ENCODE peak calls at places on chromosomes 11 and 22, in four cellular contexts. One of them, this sample, is unnamed.

GRCh38 chr11:18761741-18762140 is 29.9 kb downstream of the PTPN5 start:
- DNase-seq in progenitor cell of endocrine pancreas: no peak
- DNase-seq in cardiac muscle cell: no peak
- DNase-seq in SK-N-SH: no peak
- DNase-seq in this sample: no peak

GRCh38 chr22:41442240-41442792 is 4.3 kb downstream of the TOB2 start:
- DNase-seq in SK-N-SH: no peak
- DNase-seq in cardiac muscle cell: no peak
- DNase-seq in progenitor cell of endocrine pancreas: no peak
- DNase-seq in this sample: no peak

GRCh38 chr11:30295178-30295885 is 27.6 kb upstream of the ARL14EP start:
- DNase-seq in cardiac muscle cell: no peak
- DNase-seq in progenitor cell of endocrine pancreas: no peak
- DNase-seq in SK-N-SH: no peak
- DNase-seq in this sample: no peak

GRCh38 chr11:100865443-100865842 is 178.4 kb downstream of the ARHGAP42 start:
- DNase-seq in progenitor cell of endocrine pancreas: no peak
- DNase-seq in cardiac muscle cell: no peak
- DNase-seq in SK-N-SH: no peak
- DNase-seq in this sample: no peak

GRCh38 chr22:31628969-31629723 is 32.9 kb downstream of the PISD start:
- DNase-seq in SK-N-SH: no peak
- DNase-seq in cardiac muscle cell: no peak
- DNase-seq in progenitor cell of endocrine pancreas: no peak
- DNase-seq in this sample: no peak

GRCh38 chr11:66715346-66716085 is 13.5 kb downstream of the SPTBN2 start:
- DNase-seq in progenitor cell of endocrine pancreas: no peak
- DNase-seq in SK-N-SH: no peak
- DNase-seq in cardiac muscle cell: no peak
- DNase-seq in this sample: no peak

GRCh38 chr11:119015054-119015611 is 3.0 kb downstream of the RPS25 start:
- DNase-seq in progenitor cell of endocrine pancreas: no peak
- DNase-seq in SK-N-SH: no peak
- DNase-seq in cardiac muscle cell: no peak
- DNase-seq in this sample: no peak

GRCh38 chr11:61028135-61028729 is 56.8 kb downstream of the CD6 start:
- DNase-seq in SK-N-SH: no peak
- DNase-seq in cardiac muscle cell: no peak
- DNase-seq in progenitor cell of endocrine pancreas: no peak
- DNase-seq in this sample: no peak

GRCh38 chr11:102192349-102193066 is 82.3 kb downstream of the YAP1 start:
- DNase-seq in SK-N-SH: no peak
- DNase-seq in cardiac muscle cell: peak
- DNase-seq in progenitor cell of endocrine pancreas: no peak
- DNase-seq in this sample: no peak

GRCh38 chr22:38443675-38444521 is 11.1 kb downstream of the KCNJ4 start:
- DNase-seq in cardiac muscle cell: no peak
- DNase-seq in progenitor cell of endocrine pancreas: no peak
- DNase-seq in SK-N-SH: no peak
- DNase-seq in this sample: no peak

GRCh38 chr11:114026355-114026754 is 33.2 kb upstream of the ZBTB16 start:
- DNase-seq in cardiac muscle cell: peak
- DNase-seq in SK-N-SH: no peak
- DNase-seq in progenitor cell of endocrine pancreas: no peak
- DNase-seq in this sample: no peak

GRCh38 chr22:35543702-35544101 is 3.1 kb downstream of the RASD2 start:
- DNase-seq in SK-N-SH: no peak
- DNase-seq in progenitor cell of endocrine pancreas: no peak
- DNase-seq in cardiac muscle cell: no peak
- DNase-seq in this sample: no peak

GRCh38 chr11:9758676-9759518 is 95.0 kb downstream of the SWAP70 start:
- DNase-seq in cardiac muscle cell: peak
- DNase-seq in SK-N-SH: peak
- DNase-seq in progenitor cell of endocrine pancreas: peak
- DNase-seq in this sample: peak

GRCh38 chr11:9759519-9760179 is 95.8 kb downstream of the SWAP70 start:
- DNase-seq in progenitor cell of endocrine pancreas: no peak
- DNase-seq in SK-N-SH: peak
- DNase-seq in cardiac muscle cell: no peak
- DNase-seq in this sample: no peak

GRCh38 chr11:9756878-9757277 is 93.0 kb downstream of the SWAP70 start:
- DNase-seq in cardiac muscle cell: no peak
- DNase-seq in SK-N-SH: no peak
- DNase-seq in progenitor cell of endocrine pancreas: no peak
- DNase-seq in this sample: no peak

GRCh38 chr11:9756461-9756860 is 92.6 kb downstream of the SWAP70 start:
- DNase-seq in cardiac muscle cell: no peak
- DNase-seq in progenitor cell of endocrine pancreas: no peak
- DNase-seq in SK-N-SH: no peak
- DNase-seq in this sample: no peak

DNA sequence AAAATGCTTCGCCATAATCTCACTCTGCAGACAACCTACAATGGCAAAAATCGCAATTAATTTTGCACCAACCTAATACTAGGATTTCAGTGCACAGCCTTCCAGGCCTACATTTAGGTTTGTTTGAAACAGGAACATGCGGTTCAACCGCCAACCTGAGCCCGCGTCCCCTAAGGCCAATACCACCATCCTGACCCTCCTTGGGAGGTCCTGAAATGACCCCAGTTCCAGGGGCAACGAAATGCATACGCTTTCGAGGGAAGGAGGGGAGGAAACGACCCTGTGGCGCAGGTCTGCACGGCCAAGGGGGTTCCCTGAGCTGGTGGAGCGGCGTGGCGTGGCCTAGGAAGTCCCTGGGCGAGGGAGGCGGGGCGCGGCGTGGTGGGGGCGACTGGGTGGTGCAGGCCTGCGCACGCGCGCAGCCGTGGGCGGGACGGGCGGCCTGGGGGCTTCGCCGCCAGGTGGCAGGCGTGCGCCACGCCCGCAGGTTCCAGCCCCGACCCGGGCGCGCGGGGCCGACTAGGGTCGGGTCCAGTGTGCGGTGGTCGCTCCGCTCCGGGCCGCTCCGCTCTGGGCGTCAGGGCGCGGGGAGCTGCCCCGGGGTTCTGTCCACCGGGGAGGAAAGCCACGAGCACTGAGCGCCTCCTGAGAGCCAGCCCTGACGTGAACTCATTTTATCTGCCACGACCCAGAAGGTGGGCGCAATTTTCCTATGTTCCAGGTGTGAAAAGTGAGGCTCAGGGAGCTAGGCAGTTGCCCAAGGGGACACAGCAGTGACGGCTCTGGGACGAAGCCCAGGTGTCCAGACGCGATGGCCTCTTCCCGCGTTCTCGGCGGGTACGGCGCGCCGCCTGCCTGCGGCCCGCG is 94.2 kb downstream of the SWAP70 start:
- DNase-seq in progenitor cell of endocrine pancreas: peak
- DNase-seq in SK-N-SH: peak
- DNase-seq in cardiac muscle cell: peak
- DNase-seq in this sample: peak
- TF ChIP-seq CTCF in progenitor cell of endocrine pancreas: peak
- TF ChIP-seq CTCF in SK-N-SH: peak
- TF ChIP-seq CTCF in cardiac muscle cell: peak
- TF ChIP-seq CTCF in this sample: peak

GRCh38 chr11:17506942-17507341 is 30.3 kb upstream of the ABCC8 start:
- DNase-seq in SK-N-SH: no peak
- DNase-seq in progenitor cell of endocrine pancreas: no peak
- DNase-seq in cardiac muscle cell: no peak
- DNase-seq in this sample: no peak
- TF ChIP-seq CTCF in SK-N-SH: no peak
- TF ChIP-seq CTCF in progenitor cell of endocrine pancreas: no peak
- TF ChIP-seq CTCF in cardiac muscle cell: no peak
- TF ChIP-seq CTCF in this sample: no peak

DNA sequence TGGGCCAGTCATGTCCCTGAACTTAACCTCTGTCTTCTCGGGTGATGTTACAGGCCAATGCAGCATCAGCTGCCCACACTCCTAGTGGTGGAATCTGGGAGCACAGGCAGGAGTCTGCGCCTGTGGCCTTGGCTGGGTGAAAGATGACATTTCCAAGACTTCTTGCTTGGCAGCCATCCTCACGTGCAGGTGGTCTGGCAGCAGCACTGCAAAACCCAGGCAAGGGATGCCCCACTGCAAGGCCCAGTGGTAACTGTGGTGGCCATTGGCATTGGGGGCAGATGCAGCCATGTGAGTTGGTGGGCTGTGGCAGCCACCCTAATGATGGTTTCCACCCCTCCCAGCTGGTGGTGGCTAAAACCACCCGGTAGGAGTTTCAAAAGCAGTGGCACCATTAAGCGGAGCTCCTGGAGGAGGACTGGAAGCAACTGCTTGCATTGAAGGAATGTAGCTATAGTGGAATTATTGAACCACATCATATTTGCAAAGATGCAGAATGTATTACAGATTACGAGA is 120.5 kb upstream of the TOP3B start:
- DNase-seq in SK-N-SH: peak
- DNase-seq in cardiac muscle cell: no peak
- DNase-seq in progenitor cell of endocrine pancreas: no peak
- DNase-seq in this sample: peak
- TF ChIP-seq CTCF in SK-N-SH: peak
- TF ChIP-seq CTCF in cardiac muscle cell: peak
- TF ChIP-seq CTCF in progenitor cell of endocrine pancreas: peak
- TF ChIP-seq CTCF in this sample: peak

DNA sequence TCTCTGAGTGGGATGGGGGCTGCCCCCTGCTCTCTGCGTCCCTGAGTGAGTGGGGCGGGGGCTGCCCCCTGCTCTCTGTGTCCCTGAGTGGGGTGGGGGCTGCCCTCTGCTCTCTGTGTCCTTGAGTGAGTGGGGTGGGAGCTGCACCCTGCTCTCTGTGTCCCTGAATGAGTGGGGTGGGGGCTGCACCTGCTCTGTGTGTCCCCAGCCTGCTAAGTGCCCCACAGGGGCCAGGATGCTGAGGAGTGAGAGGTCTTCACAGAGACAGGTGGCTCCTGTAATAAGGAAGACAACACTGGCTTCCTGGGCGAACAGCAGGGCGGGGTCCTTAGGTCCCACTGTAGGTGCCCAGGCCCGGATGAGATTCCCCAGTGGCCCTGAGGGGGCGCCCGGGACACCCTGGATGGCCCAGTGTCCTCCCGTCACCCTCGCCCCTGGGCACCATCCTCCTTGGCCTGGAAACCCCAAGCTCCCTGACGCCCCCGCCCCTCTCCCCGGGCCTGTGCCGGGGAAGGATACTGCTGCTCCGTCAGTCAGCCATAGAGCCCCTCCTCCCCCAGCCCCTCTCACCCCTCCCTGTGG is 3.8 kb upstream of the CCDC188 start:
- DNase-seq in progenitor cell of endocrine pancreas: no peak
- DNase-seq in cardiac muscle cell: no peak
- DNase-seq in SK-N-SH: peak
- DNase-seq in this sample: no peak
- TF ChIP-seq CTCF in progenitor cell of endocrine pancreas: no peak
- TF ChIP-seq CTCF in cardiac muscle cell: no peak
- TF ChIP-seq CTCF in SK-N-SH: peak
- TF ChIP-seq CTCF in this sample: no peak

GRCh38 chr11:74037309-74037708 is 28.4 kb upstream of the UCP3 start:
- DNase-seq in cardiac muscle cell: no peak
- DNase-seq in SK-N-SH: no peak
- DNase-seq in progenitor cell of endocrine pancreas: no peak
- DNase-seq in this sample: no peak

GRCh38 chr11:74035264-74035663 is 26.4 kb upstream of the UCP3 start:
- DNase-seq in progenitor cell of endocrine pancreas: no peak
- DNase-seq in SK-N-SH: no peak
- DNase-seq in cardiac muscle cell: no peak
- DNase-seq in this sample: no peak

GRCh38 chr11:74030668-74031309 is 21.9 kb upstream of the UCP3 start:
- DNase-seq in SK-N-SH: no peak
- DNase-seq in cardiac muscle cell: no peak
- DNase-seq in progenitor cell of endocrine pancreas: no peak
- DNase-seq in this sample: no peak

GRCh38 chr11:74031310-74031676 is 22.4 kb upstream of the UCP3 start:
- DNase-seq in SK-N-SH: no peak
- DNase-seq in cardiac muscle cell: no peak
- DNase-seq in progenitor cell of endocrine pancreas: no peak
- DNase-seq in this sample: no peak

GRCh38 chr11:74033046-74033445 is 24.2 kb upstream of the UCP3 start:
- DNase-seq in progenitor cell of endocrine pancreas: no peak
- DNase-seq in SK-N-SH: no peak
- DNase-seq in cardiac muscle cell: no peak
- DNase-seq in this sample: no peak
- TF ChIP-seq CTCF in progenitor cell of endocrine pancreas: no peak
- TF ChIP-seq CTCF in SK-N-SH: no peak
- TF ChIP-seq CTCF in cardiac muscle cell: no peak
- TF ChIP-seq CTCF in this sample: no peak

DNA sequence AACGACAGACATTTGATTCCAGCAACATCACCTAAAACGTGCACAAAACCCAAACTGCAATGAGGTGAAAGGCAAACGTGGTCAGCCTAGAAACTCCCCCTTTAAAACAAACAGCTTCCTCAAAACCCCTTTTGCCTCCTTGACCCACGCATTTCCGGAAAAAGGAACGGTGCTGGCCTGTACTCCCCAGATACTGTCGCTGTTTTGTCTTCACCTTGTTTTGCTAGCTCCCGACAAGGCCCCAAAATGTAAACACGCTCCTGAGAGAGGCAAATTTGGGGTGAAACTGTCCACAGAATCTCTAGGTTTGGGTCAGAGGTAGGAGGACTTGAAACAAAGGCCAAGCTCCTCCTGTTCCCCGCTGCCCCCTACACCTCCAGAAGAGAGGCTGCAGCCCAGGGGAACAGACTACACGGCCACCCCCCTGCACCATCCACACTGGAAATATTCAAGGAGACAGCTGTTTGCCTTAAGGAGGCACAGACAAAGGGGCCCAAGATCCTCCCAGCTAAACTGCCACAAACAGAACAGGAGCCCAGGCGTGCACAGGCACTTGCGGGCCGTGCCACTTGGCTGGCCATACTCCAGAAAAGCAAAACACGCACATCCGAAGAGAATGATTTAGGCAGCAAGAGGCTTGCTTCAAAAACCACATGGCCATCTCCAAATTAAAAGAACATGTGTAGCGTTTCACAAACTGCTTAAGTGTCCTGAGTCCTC is 160.6 kb upstream of the GRK3 start:
- DNase-seq in SK-N-SH: peak
- DNase-seq in progenitor cell of endocrine pancreas: no peak
- DNase-seq in cardiac muscle cell: peak
- DNase-seq in this sample: peak
- TF ChIP-seq CTCF in SK-N-SH: no peak
- TF ChIP-seq CTCF in progenitor cell of endocrine pancreas: no peak
- TF ChIP-seq CTCF in cardiac muscle cell: no peak
- TF ChIP-seq CTCF in this sample: no peak

DNA sequence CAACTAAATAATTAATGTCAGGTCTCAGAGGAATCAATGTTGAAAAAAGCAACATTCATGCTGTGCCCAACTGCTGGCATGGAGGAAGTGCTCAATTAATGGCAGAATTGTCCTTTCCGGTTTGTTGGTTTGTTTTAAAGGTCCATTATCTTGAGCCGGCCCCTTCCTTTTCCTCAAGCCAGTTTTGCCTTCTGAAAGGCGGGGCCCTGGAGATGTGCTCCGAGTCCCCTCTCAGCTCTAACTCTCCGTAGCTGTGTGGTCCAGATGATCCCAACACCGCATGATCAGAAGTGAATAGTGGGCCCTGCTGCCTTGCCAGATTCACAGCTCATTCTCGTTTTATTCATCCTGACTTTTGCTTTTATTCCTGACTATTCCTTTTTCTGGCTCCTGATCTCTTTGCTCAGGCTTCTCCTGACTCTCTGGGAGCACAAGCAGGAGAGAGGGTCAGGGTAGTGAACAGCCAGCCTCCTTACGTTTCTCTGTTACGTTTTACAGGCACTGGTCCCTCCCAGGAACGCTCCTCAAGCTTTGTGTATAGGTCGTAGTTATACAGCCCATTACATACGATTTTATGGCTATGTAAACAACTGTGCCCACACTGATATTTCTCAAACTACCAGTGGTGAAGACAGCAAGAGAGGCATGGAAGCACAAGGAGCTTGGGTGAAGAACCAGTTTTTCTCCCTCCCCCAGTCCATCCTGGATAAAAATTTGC is 265.9 kb downstream of the LARGE1 start:
- DNase-seq in progenitor cell of endocrine pancreas: no peak
- DNase-seq in SK-N-SH: no peak
- DNase-seq in cardiac muscle cell: no peak
- DNase-seq in this sample: no peak
- TF ChIP-seq CTCF in progenitor cell of endocrine pancreas: no peak
- TF ChIP-seq CTCF in SK-N-SH: no peak
- TF ChIP-seq CTCF in cardiac muscle cell: no peak
- TF ChIP-seq CTCF in this sample: no peak